ENCODE peak calls at places on chromosomes 5 and 9, in five cellular contexts. Y, J, I, R and B are unnamed samples. For H3K9me3, the result is how much of the 10 kb centered on the place peaks cover.

GRCh38 chr9:128723352-128723865 is 518 bp downstream of the ZDHHC12 start:
- DNase-seq in Y (no peak), J (no peak), I (no peak), R (no peak), B (no peak)

GRCh38 chr5:62268239-62268638 is 37.8 kb upstream of the KIF2A start:
- DNase-seq in Y (peak), J (no peak), I (no peak), R (peak), B (no peak)

GRCh38 chr9:116471093-116471906 is 215.8 kb upstream of the TRIM32 start:
- DNase-seq in Y (peak), J (peak), I (no peak), R (no peak), B (peak)

GRCh38 chr5:155053482-155053881 is 39.9 kb downstream of the KIF4B start:
- DNase-seq in Y (no peak), J (no peak), I (no peak), R (no peak), B (peak)

GRCh38 chr5:106755789-106756188 is 914.9 kb downstream of the EFNA5 start:
- DNase-seq in Y (no peak), J (no peak), I (no peak), R (no peak), B (no peak)

GRCh38 chr9:78004478-78005229 is 27.0 kb downstream of the GNAQ start:
- DNase-seq in Y (no peak), J (no peak), I (no peak), R (no peak), B (no peak)

GRCh38 chr9:34254141-34254913 is 74.7 kb downstream of the KIF24 start:
- DNase-seq in Y (no peak), J (peak), I (no peak), R (no peak), B (peak)

GRCh38 chr9:105044458-105044857 is 116.5 kb upstream of the ABCA1 start:
- DNase-seq in Y (no peak), J (peak), I (no peak), R (no peak), B (peak)

GRCh38 chr5:83899351-83899970 is 178.8 kb upstream of the HAPLN1 start:
- DNase-seq in Y (no peak), J (no peak), I (no peak), R (no peak), B (no peak)

GRCh38 chr9:93657331-93658111 is 81.1 kb downstream of the PHF2 start:
- DNase-seq in Y (peak), J (peak), I (no peak), R (no peak), B (no peak)

GRCh38 chr9:127822108-127822507 is 19.4 kb downstream of the FPGS start:
- DNase-seq in Y (peak), J (no peak), I (no peak), R (no peak), B (no peak)

GRCh38 chr5:93164690-93165089 is 416.3 kb downstream of the NR2F1-AS1 start:
- DNase-seq in Y (no peak), J (peak), I (no peak), R (no peak), B (no peak)

GRCh38 chr5:115549154-115549553 is 4.6 kb upstream of the FEM1C start:
- DNase-seq in Y (no peak), J (no peak), I (no peak), R (no peak), B (no peak)

GRCh38 chr5:83914199-83914598 is 193.5 kb upstream of the HAPLN1 start:
- DNase-seq in Y (no peak), J (no peak), I (no peak), R (no peak), B (no peak)

GRCh38 chr5:37248387-37248969 is 698 bp downstream of the CPLANE1 start:
- DNase-seq in Y (no peak), J (no peak), I (no peak), R (no peak), B (no peak)

GRCh38 chr5:76337949-76338589 is 65.0 kb upstream of the IQGAP2 start:
- DNase-seq in Y (peak), J (peak), I (no peak), R (peak), B (peak)

GRCh38 chr5:173050791-173051190 is 5.4 kb upstream of the CREBRF start:
- DNase-seq in Y (no peak), J (no peak), I (no peak), R (no peak), B (no peak)

GRCh38 chr5:175590471-175590881 is 67.4 kb upstream of the HRH2 start:
- DNase-seq in Y (no peak), J (no peak), I (no peak), R (no peak), B (no peak)

GRCh38 chr9:6354072-6354686 is 26.0 kb downstream of the TPD52L3 start:
- DNase-seq in Y (no peak), J (peak), I (no peak), R (no peak), B (no peak)

GRCh38 chr9:133780404-133780945 is 42.3 kb upstream of the SARDH start:
- DNase-seq in Y (no peak), J (no peak), I (no peak), R (no peak), B (no peak)

GRCh38 chr9:114080773-114081440 is 2.8 kb upstream of the AMBP start:
- DNase-seq in Y (no peak), J (no peak), I (no peak), R (peak), B (no peak)

GRCh38 chr5:64952961-64953360 is 184.2 kb downstream of the CWC27 start:
- DNase-seq in Y (no peak), J (no peak), I (no peak), R (no peak), B (no peak)

GRCh38 chr9:134660407-134660806 is 18.8 kb downstream of the COL5A1 start:
- DNase-seq in Y (no peak), J (no peak), I (no peak), R (no peak), B (no peak)

GRCh38 chr5:160271396-160271795 is 41.0 kb downstream of the CCNJL start:
- DNase-seq in Y (peak), J (no peak), I (no peak), R (peak), B (no peak)

GRCh38 chr5:127031147-127031862 is 947 bp upstream of the MARCHF3 start:
- DNase-seq in Y (peak), J (no peak), I (no peak), R (no peak), B (peak)

GRCh38 chr9:84169240-84169639 is 171.3 kb downstream of the SLC28A3 start:
- DNase-seq in Y (no peak), J (no peak), I (no peak), R (no peak), B (no peak)

GRCh38 chr9:21616082-21616778 is 134.1 kb upstream of the IFNE start:
- DNase-seq in Y (no peak), J (no peak), I (no peak), R (no peak), B (no peak)

GRCh38 chr5:152542741-152543140 is 137.7 kb upstream of the NMUR2 start:
- DNase-seq in Y (peak), J (no peak), I (no peak), R (no peak), B (no peak)

GRCh38 chr5:11468334-11469039 is 435.8 kb downstream of the CTNND2 start:
- DNase-seq in Y (no peak), J (no peak), I (no peak), R (no peak), B (no peak)

GRCh38 chr9:107333363-107333762 is 50.3 kb downstream of the RAD23B start:
- DNase-seq in Y (no peak), J (no peak), I (no peak), R (no peak), B (no peak)

GRCh38 chr9:111983484-111983908 is 86.9 kb downstream of the UGCG start:
- DNase-seq in Y (no peak), J (no peak), I (no peak), R (no peak), B (no peak)

GRCh38 chr9:95264954-95265615 is 52.4 kb downstream of the FANCC start:
- DNase-seq in Y (no peak), J (no peak), I (no peak), R (no peak), B (no peak)

DNA sequence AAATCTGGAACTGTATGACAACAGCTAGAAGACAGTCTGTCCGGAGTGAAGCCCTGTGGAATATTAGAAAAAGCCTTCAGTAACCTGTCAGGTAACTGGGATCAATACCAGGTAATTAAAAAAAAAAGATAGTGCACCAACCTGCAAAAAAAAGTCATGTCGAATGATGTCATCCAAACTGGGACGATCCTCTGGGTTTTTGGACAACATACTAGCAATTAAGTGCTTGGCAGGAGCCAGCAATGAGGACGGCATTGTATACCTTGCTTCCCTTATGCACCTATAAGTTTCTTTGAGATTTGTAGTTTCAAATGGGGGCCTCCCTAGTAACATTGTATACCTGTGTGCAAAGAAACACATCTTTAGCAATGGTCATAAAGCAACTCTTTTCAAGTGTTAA is 2.8 kb downstream of the PLK2 start:
- DNase-seq in Y (no peak), J (no peak), I (no peak), R (no peak), B (no peak)
- TF ChIP-seq POLR2A in Y (no peak), J (no peak), I (no peak), R (no peak), B (no peak)

DNA sequence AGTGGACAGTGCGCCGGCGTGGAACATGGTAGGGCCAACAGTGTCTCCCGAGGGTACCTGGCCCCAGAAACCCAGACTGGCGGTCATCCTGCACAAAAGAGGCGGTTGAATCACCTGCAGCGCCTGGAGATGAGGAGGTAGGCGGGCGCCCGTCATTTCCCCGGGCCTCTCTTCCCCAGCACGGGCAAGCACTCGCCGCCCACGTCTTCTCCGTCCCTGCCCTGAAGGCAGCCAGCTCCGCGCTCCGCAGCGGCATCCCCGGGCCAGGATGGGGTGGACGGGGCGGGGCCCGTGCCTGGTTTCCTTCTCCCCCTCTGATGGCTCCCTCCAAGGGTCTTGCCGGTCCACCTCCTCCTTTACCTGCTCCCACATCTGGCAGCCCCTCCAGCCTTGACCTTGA is 27.1 kb upstream of the N4BP3 start:
- DNase-seq in Y (peak), J (no peak), I (no peak), R (no peak), B (peak)
- H3K9me3 ChIP-seq in Y (under half), J (under half), I (under half), R (under half), B (under half)

GRCh38 chr5:2143646-2144386 is 261.1 kb upstream of the IRX4 start:
- DNase-seq in Y (no peak), J (no peak), I (no peak), R (no peak), B (no peak)
- H3K4me3 ChIP-seq in Y (no peak), J (no peak), I (no peak), R (no peak), B (no peak)

GRCh38 chr9:97500765-97501176 is 695 bp upstream of the TMOD1 start:
- DNase-seq in Y (no peak), J (no peak), I (no peak), R (no peak), B (no peak)

GRCh38 chr9:97502222-97502983 is 937 bp downstream of the TMOD1 start:
- DNase-seq in Y (peak), J (peak), I (no peak), R (no peak), B (no peak)

GRCh38 chr9:97501972-97502221 is 431 bp downstream of the TMOD1 start:
- DNase-seq in Y (no peak), J (no peak), I (no peak), R (no peak), B (no peak)

GRCh38 chr9:97500263-97500662 is 1.2 kb upstream of the TMOD1 start:
- DNase-seq in Y (no peak), J (no peak), I (no peak), R (no peak), B (no peak)

DNA sequence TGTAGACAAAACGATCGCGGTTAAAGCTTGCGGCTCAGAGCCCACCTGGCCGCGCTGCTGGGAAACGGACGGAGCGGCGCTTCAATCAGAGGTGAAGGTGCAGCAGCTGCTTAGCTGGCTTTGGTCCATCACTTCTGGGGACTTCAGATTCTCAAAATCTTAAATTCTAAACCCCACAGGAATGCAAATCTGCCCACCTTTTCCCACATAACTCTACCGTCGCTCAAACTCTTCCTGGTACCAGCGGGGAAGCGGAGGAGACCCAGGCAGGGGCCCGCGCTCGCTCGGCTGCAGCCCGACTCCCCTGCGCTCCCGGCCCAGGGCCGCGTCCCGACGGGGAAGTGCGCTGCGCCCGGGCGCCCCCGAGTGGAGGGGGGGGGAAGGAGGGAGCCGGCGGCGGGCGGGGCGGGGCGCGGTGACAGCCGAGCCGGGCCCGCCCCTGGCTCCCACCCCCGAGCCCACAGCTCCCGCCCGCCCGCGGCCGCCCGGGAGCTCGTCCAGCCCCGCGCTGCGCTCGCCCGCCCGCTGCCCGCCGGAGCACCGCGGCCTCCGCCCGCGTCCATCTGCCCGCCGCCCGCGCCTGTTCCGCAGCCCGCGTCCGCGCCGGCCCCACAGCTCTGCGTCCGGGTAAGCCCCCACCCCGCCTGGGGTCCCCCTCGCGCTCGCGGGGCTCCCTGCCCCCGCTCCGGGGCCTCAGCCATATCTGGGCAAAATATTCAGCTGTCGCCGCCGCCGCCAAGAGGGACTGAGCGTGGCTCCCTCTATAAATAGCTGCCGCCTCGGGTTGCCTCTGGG is at the start of gene TMOD1:
- DNase-seq in Y (peak), J (peak), I (no peak), R (peak), B (peak)
- TF ChIP-seq POLR2A in Y (peak), J (peak), I (no peak), R (no peak), B (no peak)

GRCh38 chr5:80711938-80712337 is 57.2 kb upstream of the DHFR start:
- DNase-seq in Y (no peak), J (no peak), I (no peak), R (no peak), B (peak)
- H3K9me3 ChIP-seq in Y (under half), J (under half), I (under half), R (under half), B (under half)

GRCh38 chr5:143682788-143683419 is 129.1 kb upstream of the HMHB1 start:
- DNase-seq in Y (no peak), J (no peak), I (no peak), R (no peak), B (no peak)

GRCh38 chr5:143683459-143683858 is 128.5 kb upstream of the HMHB1 start:
- DNase-seq in Y (no peak), J (no peak), I (no peak), R (no peak), B (no peak)

GRCh38 chr5:143679777-143680176 is 132.2 kb upstream of the HMHB1 start:
- DNase-seq in Y (peak), J (no peak), I (no peak), R (no peak), B (no peak)

GRCh38 chr5:143680672-143681259 is 131.2 kb upstream of the HMHB1 start:
- DNase-seq in Y (no peak), J (no peak), I (no peak), R (no peak), B (no peak)

GRCh38 chr5:143682221-143682620 is 129.7 kb upstream of the HMHB1 start:
- DNase-seq in Y (no peak), J (no peak), I (no peak), R (no peak), B (no peak)
- H3K4me3 ChIP-seq in Y (no peak), J (no peak), I (no peak), R (no peak), B (no peak)

GRCh38 chr9:4796988-4797956 is 4.5 kb downstream of the RCL1 start:
- DNase-seq in Y (peak), J (no peak), I (no peak), R (no peak), B (peak)

GRCh38 chr9:4799775-4800174 is 7.0 kb downstream of the RCL1 start:
- DNase-seq in Y (no peak), J (no peak), I (no peak), R (no peak), B (no peak)

GRCh38 chr9:4801156-4801555 is 8.4 kb downstream of the RCL1 start:
- DNase-seq in Y (no peak), J (no peak), I (no peak), R (no peak), B (no peak)

GRCh38 chr9:4796530-4796929 is 3.8 kb downstream of the RCL1 start:
- DNase-seq in Y (no peak), J (no peak), I (no peak), R (no peak), B (no peak)

GRCh38 chr9:4798281-4798680 is 5.5 kb downstream of the RCL1 start:
- DNase-seq in Y (no peak), J (no peak), I (no peak), R (no peak), B (no peak)
- TF ChIP-seq POLR2A in Y (no peak), J (no peak), I (no peak), R (no peak), B (no peak)

DNA sequence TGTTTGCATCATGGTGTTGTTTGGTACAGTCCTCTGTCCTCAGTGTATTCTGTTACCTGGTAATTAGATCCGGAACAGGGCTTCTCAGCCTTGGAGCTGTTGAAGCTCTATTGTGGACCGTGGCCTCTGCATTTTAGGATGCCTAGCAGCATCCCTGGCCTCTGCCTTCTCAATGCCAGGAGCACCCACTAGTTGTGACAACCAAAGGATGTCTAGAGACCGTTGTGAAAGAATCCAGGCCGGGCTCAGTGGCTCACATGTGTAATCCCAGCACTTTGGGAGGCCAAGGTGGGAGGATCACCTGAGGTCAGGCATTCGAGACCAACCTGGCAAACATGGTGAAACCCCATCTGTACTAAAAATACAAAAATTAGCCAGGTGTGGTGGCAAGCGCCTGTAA is 159.6 kb downstream of the CACNA1B start:
- DNase-seq in Y (no peak), J (no peak), I (peak), R (no peak), B (no peak)
- H3K9me3 ChIP-seq in Y (under half), J (under half), I (under half), R (under half), B (under half)